ENCODE peak calls at places on chromosomes 13 and 19, in six cellular contexts. One of them, this sample, is unnamed.

GRCh38 chr13:114100446-114101320 is 31.7 kb downstream of the RASA3 start:
- DNase-seq in stomach: no peak
- DNase-seq in sigmoid colon: peak; percentile 67
- DNase-seq in breast epithelium: peak; percentile 57
- DNase-seq in HepG2: no peak
- DNase-seq in upper lobe of left lung: peak; percentile 19
- DNase-seq in this sample: no peak

GRCh38 chr19:9139609-9140158 is 513 bp upstream of the ZNF317 start:
- DNase-seq in sigmoid colon: no peak
- DNase-seq in breast epithelium: no peak
- DNase-seq in stomach: no peak
- DNase-seq in upper lobe of left lung: no peak
- DNase-seq in HepG2: no peak
- DNase-seq in this sample: no peak

GRCh38 chr13:104833221-104833620 is 1702.2 kb downstream of the EFNB2 start:
- DNase-seq in breast epithelium: no peak
- DNase-seq in stomach: no peak
- DNase-seq in upper lobe of left lung: no peak
- DNase-seq in HepG2: no peak
- DNase-seq in sigmoid colon: no peak
- DNase-seq in this sample: no peak

GRCh38 chr19:38952395-38953165 is 21.8 kb downstream of the MRPS12 start:
- DNase-seq in stomach: peak; percentile 39
- DNase-seq in sigmoid colon: no peak
- DNase-seq in upper lobe of left lung: no peak
- DNase-seq in HepG2: peak; percentile 51
- DNase-seq in breast epithelium: no peak
- DNase-seq in this sample: no peak

GRCh38 chr19:39157275-39157996 is 31.9 kb downstream of the PAK4 start:
- DNase-seq in HepG2: peak; percentile 27
- DNase-seq in stomach: no peak
- DNase-seq in sigmoid colon: no peak
- DNase-seq in breast epithelium: no peak
- DNase-seq in upper lobe of left lung: no peak
- DNase-seq in this sample: no peak

GRCh38 chr13:50448535-50448981 is 394.9 kb downstream of the DLEU7 start:
- DNase-seq in HepG2: no peak
- DNase-seq in stomach: no peak
- DNase-seq in upper lobe of left lung: no peak
- DNase-seq in breast epithelium: no peak
- DNase-seq in sigmoid colon: no peak
- DNase-seq in this sample: no peak

GRCh38 chr13:20161275-20161950 is 561 bp upstream of the GJA3 start:
- DNase-seq in HepG2: no peak
- DNase-seq in upper lobe of left lung: no peak
- DNase-seq in stomach: no peak
- DNase-seq in sigmoid colon: no peak
- DNase-seq in breast epithelium: no peak
- DNase-seq in this sample: no peak

GRCh38 chr13:53250272-53250875 is 221.8 kb downstream of the OLFM4 start:
- DNase-seq in upper lobe of left lung: no peak
- DNase-seq in HepG2: peak; percentile 74
- DNase-seq in sigmoid colon: no peak
- DNase-seq in stomach: no peak
- DNase-seq in breast epithelium: no peak
- DNase-seq in this sample: peak; percentile 62

GRCh38 chr19:36113895-36114762 is 546 bp downstream of the POLR2I start:
- DNase-seq in sigmoid colon: no peak
- DNase-seq in breast epithelium: no peak
- DNase-seq in upper lobe of left lung: peak; percentile 30
- DNase-seq in stomach: peak; percentile 40
- DNase-seq in HepG2: no peak
- DNase-seq in this sample: peak; percentile 13

GRCh38 chr13:111936267-111936925 is 130.6 kb upstream of the SOX1 start:
- DNase-seq in HepG2: no peak
- DNase-seq in breast epithelium: no peak
- DNase-seq in upper lobe of left lung: peak; percentile 13
- DNase-seq in sigmoid colon: no peak
- DNase-seq in stomach: peak; percentile 22
- DNase-seq in this sample: no peak

GRCh38 chr13:111962431-111962891 is 104.5 kb upstream of the SOX1 start:
- DNase-seq in stomach: no peak
- DNase-seq in upper lobe of left lung: no peak
- DNase-seq in breast epithelium: no peak
- DNase-seq in sigmoid colon: peak; percentile 56
- DNase-seq in HepG2: no peak
- DNase-seq in this sample: no peak

GRCh38 chr13:27659466-27659865 is 37.8 kb downstream of the POLR1D start:
- DNase-seq in stomach: no peak
- DNase-seq in upper lobe of left lung: no peak
- DNase-seq in sigmoid colon: no peak
- DNase-seq in HepG2: no peak
- DNase-seq in breast epithelium: no peak
- DNase-seq in this sample: no peak

GRCh38 chr13:79548886-79549285 is 67.9 kb downstream of the NDFIP2 start:
- DNase-seq in stomach: no peak
- DNase-seq in sigmoid colon: no peak
- DNase-seq in HepG2: no peak
- DNase-seq in upper lobe of left lung: no peak
- DNase-seq in breast epithelium: no peak
- DNase-seq in this sample: no peak

GRCh38 chr13:74662895-74663294 is 528.7 kb upstream of the KLF12 start:
- DNase-seq in upper lobe of left lung: no peak
- DNase-seq in HepG2: no peak
- DNase-seq in breast epithelium: no peak
- DNase-seq in sigmoid colon: no peak
- DNase-seq in stomach: no peak
- DNase-seq in this sample: no peak

GRCh38 chr13:108993346-108993745 is 363.9 kb downstream of the MYO16 start:
- DNase-seq in sigmoid colon: no peak
- DNase-seq in upper lobe of left lung: no peak
- DNase-seq in stomach: no peak
- DNase-seq in breast epithelium: no peak
- DNase-seq in HepG2: no peak
- DNase-seq in this sample: no peak

GRCh38 chr19:8212916-8213315 is 3.7 kb downstream of the CERS4 start:
- DNase-seq in sigmoid colon: no peak
- DNase-seq in breast epithelium: no peak
- DNase-seq in HepG2: no peak
- DNase-seq in upper lobe of left lung: no peak
- DNase-seq in stomach: no peak
- DNase-seq in this sample: no peak

GRCh38 chr13:22454586-22454985 is 726.2 kb upstream of the SGCG start:
- DNase-seq in upper lobe of left lung: no peak
- DNase-seq in sigmoid colon: no peak
- DNase-seq in breast epithelium: no peak
- DNase-seq in stomach: no peak
- DNase-seq in HepG2: no peak
- DNase-seq in this sample: no peak

GRCh38 chr19:50817941-50818858 is 5.4 kb downstream of the KLK1 start:
- DNase-seq in HepG2: no peak
- DNase-seq in breast epithelium: no peak
- DNase-seq in upper lobe of left lung: peak; percentile 28
- DNase-seq in sigmoid colon: no peak
- DNase-seq in stomach: peak; percentile 48
- DNase-seq in this sample: peak; percentile 59

GRCh38 chr13:29583073-29583785 is 12.3 kb downstream of the SLC7A1 start:
- DNase-seq in sigmoid colon: no peak
- DNase-seq in HepG2: no peak
- DNase-seq in upper lobe of left lung: no peak
- DNase-seq in breast epithelium: no peak
- DNase-seq in stomach: no peak
- DNase-seq in this sample: no peak

GRCh38 chr13:29905845-29906244 is 55.4 kb upstream of the UBL3 start:
- DNase-seq in stomach: peak; percentile 71
- DNase-seq in sigmoid colon: no peak
- DNase-seq in HepG2: peak; percentile 24
- DNase-seq in upper lobe of left lung: peak; percentile 75
- DNase-seq in breast epithelium: no peak
- DNase-seq in this sample: peak; percentile 66

DNA sequence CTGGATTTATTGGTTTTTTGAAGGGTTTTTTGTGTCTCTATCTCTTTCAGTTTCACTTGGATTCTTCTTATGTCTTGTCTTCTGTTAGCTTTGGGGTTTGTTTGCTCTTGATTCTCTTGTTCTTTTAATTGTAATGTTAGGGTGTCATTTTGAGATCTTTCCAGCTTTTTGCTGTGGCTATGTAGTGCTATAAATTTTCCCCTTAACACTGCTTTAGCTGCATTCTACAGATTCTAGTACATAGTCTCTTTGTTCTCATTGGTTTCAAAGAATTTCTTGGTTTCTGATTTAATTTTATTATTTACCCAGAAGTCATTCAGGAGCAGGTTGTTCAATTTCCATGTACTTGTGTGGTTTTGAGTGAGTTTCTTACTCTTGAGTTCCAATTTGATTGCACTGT is 24.6 kb downstream of the ZNF430 start:
- DNase-seq in HepG2: no peak
- DNase-seq in upper lobe of left lung: no peak
- DNase-seq in stomach: no peak
- DNase-seq in breast epithelium: no peak
- DNase-seq in sigmoid colon: no peak
- DNase-seq in this sample: no peak
- H3K4me1 ChIP-seq in HepG2: no peaks in the 10 kb centered on the region
- H3K4me1 ChIP-seq in upper lobe of left lung: no peaks in the 10 kb centered on the region
- H3K4me1 ChIP-seq in stomach: no peaks in the 10 kb centered on the region
- H3K4me1 ChIP-seq in breast epithelium: no peaks in the 10 kb centered on the region
- H3K4me1 ChIP-seq in sigmoid colon: no peaks in the 10 kb centered on the region
- H3K4me1 ChIP-seq in this sample: no peaks in the 10 kb centered on the region

DNA sequence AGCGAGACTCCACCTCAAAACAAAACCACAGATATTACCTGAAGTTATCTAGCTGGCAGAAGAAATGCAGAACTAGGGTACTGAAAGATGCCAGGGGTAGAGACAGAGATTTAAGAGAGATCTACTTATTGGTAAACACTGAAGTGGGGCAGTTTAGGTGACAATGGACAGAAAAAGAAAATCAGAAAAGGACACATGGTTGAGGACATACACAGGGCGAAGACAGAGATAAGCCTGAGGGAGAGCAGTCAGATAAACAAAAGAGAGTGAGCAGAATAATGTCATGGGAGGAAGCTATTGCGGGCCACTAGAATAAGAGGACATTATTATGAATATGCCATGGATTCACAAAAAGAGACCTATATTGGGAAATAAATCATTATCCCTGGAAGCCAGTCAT is 3.3 kb downstream of the NEK5 start:
- DNase-seq in stomach: no peak
- DNase-seq in HepG2: no peak
- DNase-seq in upper lobe of left lung: no peak
- DNase-seq in sigmoid colon: no peak
- DNase-seq in breast epithelium: no peak
- DNase-seq in this sample: no peak
- H3K27ac ChIP-seq in stomach: no peak overlapping the region
- H3K27ac ChIP-seq in HepG2: no peak overlapping the region
- H3K27ac ChIP-seq in upper lobe of left lung: no peak overlapping the region
- H3K27ac ChIP-seq in sigmoid colon: no peak overlapping the region
- H3K27ac ChIP-seq in breast epithelium: no peak overlapping the region
- H3K27ac ChIP-seq in this sample: no peak overlapping the region

GRCh38 chr13:39329182-39329639 is 273.8 kb downstream of the LHFPL6 start:
- DNase-seq in upper lobe of left lung: no peak
- DNase-seq in HepG2: no peak
- DNase-seq in sigmoid colon: no peak
- DNase-seq in breast epithelium: no peak
- DNase-seq in stomach: no peak
- DNase-seq in this sample: no peak

GRCh38 chr13:39326471-39326870 is 276.5 kb downstream of the LHFPL6 start:
- DNase-seq in breast epithelium: no peak
- DNase-seq in upper lobe of left lung: no peak
- DNase-seq in stomach: no peak
- DNase-seq in HepG2: no peak
- DNase-seq in sigmoid colon: no peak
- DNase-seq in this sample: no peak

GRCh38 chr13:39330504-39330903 is 272.5 kb downstream of the LHFPL6 start:
- DNase-seq in sigmoid colon: no peak
- DNase-seq in upper lobe of left lung: no peak
- DNase-seq in HepG2: no peak
- DNase-seq in breast epithelium: no peak
- DNase-seq in stomach: no peak
- DNase-seq in this sample: no peak

GRCh38 chr13:39324806-39325311 is 278.1 kb downstream of the LHFPL6 start:
- DNase-seq in breast epithelium: no peak
- DNase-seq in upper lobe of left lung: no peak
- DNase-seq in stomach: no peak
- DNase-seq in HepG2: no peak
- DNase-seq in sigmoid colon: no peak
- DNase-seq in this sample: no peak

DNA sequence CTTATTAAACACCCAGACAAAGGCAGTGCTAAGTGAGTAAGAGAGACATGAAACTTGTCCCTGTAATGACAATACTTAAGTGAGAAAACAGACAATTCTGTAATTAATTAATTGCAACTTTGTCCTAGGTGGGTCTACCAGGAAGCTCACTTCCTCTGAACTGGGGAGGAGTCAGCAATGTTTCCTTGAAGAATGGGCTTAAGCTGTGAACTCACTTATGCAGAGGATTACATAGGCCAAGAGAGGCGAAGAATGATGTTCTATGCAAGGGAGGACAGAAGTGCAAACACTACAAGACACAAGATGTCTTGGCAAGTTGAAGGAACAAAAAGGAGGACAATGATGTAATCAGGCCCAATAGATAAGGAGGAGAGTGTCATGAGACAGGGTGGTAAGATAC is 275.9 kb downstream of the LHFPL6 start:
- DNase-seq in HepG2: no peak
- DNase-seq in sigmoid colon: no peak
- DNase-seq in upper lobe of left lung: no peak
- DNase-seq in breast epithelium: no peak
- DNase-seq in stomach: no peak
- DNase-seq in this sample: no peak
- TF ChIP-seq POLR2AphosphoS5 in HepG2: no peak
- TF ChIP-seq POLR2AphosphoS5 in sigmoid colon: no peak
- TF ChIP-seq POLR2AphosphoS5 in upper lobe of left lung: no peak
- TF ChIP-seq POLR2AphosphoS5 in breast epithelium: no peak
- TF ChIP-seq POLR2AphosphoS5 in stomach: no peak
- TF ChIP-seq POLR2AphosphoS5 in this sample: no peak

DNA sequence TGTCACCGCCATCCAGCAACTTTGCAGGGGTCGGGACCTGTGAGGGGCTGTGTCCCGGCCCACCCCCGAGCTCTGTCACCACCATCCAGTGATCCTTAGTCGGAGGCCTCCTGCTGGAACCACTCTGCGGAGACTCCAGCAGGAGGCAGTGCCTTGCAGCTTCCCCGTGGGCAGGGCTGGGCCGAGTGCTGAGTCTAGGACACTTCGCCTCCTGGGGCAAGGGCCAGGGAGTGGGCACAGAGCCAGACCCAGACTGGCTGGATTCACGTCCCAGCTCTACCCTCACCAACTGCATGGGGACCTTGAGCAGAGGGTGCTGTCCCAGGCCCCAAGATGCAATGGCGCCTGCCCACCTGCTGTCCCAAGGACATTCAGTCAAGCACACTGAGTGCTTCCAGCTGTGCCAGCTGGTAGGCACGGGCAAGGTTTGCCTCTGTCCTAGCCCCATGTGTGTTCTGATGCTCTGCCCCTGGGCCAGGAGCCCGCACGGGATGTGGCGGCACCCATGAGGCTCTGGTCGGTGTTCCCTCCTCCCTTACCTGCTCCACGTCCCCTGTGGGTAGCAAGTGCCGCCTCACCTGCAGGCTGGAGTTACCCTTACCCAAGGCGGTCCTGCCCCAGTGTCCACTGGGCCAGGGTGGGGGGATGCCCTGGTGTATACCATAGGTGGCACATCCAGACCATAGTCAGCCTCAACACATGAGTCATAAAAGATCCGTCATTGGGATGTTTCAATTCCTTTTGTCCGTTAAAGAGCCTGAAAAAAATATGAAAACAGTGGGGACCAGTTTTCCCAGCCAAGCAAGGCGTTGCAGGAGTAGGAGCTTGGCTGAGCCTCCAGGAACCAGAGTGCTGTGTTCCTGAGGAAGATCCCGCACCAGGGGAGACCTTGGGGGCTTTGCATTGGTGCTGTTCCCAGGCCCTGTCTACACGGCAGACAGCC is 7.4 kb downstream of the FZR1 start:
- DNase-seq in HepG2: no peak
- DNase-seq in upper lobe of left lung: no peak
- DNase-seq in breast epithelium: no peak
- DNase-seq in sigmoid colon: no peak
- DNase-seq in stomach: peak; percentile 39
- DNase-seq in this sample: no peak
- H3K4me1 ChIP-seq in HepG2: peaks cover 17% of the 10 kb centered on the region
- H3K4me1 ChIP-seq in upper lobe of left lung: peaks cover 15% of the 10 kb centered on the region
- H3K4me1 ChIP-seq in breast epithelium: peaks cover 4% of the 10 kb centered on the region
- H3K4me1 ChIP-seq in sigmoid colon: peaks cover 17% of the 10 kb centered on the region
- H3K4me1 ChIP-seq in stomach: peaks cover 99% of the 10 kb centered on the region
- H3K4me1 ChIP-seq in this sample: peaks cover 5% of the 10 kb centered on the region

This sample was measured in prostate gland.